ENCODE peak calls at places on chromosomes 13 and 19, in nine cellular contexts. S is Calu3; D is NAMALWA; X is transverse colon; U is stimulated activated CD4-positive, alpha-beta T cell treated with anti-CD3 and anti-CD28 coated beads, Interleukin-1b, Interleukin-23, amount 100 ng/mL, for 1 hour; A is GM20000; R is psoas muscle; Q is activated CD8-positive, alpha-beta memory T cell treated with anti-CD3 and anti-CD28 coated beads for 4 hours; I is thoracic aorta. B is an unnamed sample.
A peak's percentile ranks its signal among the peaks of the same experiment; 100 is the strongest.

GRCh38 chr19:41615207-41615606 is 11.7 kb downstream of the CEACAM4 start:
- DNase-seq in S (no peak), D (no peak), X (no peak), U (no peak), A (no peak), R (no peak), Q (no peak), I (no peak), B (no peak)

GRCh38 chr13:55572862-55573261 is 1567.9 kb upstream of the PRR20A start:
- DNase-seq in S (no peak), D (no peak), X (no peak), U (no peak), A (no peak), R (no peak), Q (no peak), I (no peak), B (no peak)

GRCh38 chr19:17235618-17236413 is 9.8 kb downstream of the OCEL1 start:
- DNase-seq in S (peak; percentile 33), D (peak; percentile 79), X (peak; percentile 80), U (peak; percentile 46), A (peak; percentile 89), R (peak; percentile 86), Q (peak; percentile 46), I (no peak), B (no peak)

GRCh38 chr19:48966541-48967345 is 1.6 kb downstream of the FTL start:
- DNase-seq in S (no peak), D (peak; percentile 42), X (no peak), U (no peak), A (no peak), R (no peak), Q (no peak), I (no peak), B (no peak)

GRCh38 chr19:47109541-47110375 is 3.8 kb downstream of the ZC3H4 start:
- DNase-seq in S (peak; percentile 57), D (peak; percentile 70), X (peak; percentile 56), U (no peak), A (no peak), R (no peak), Q (no peak), I (no peak), B (no peak)

GRCh38 chr19:12647490-12648071 is 19.0 kb downstream of the MAN2B1 start:
- DNase-seq in S (no peak), D (peak; percentile 45), X (peak; percentile 83), U (no peak), A (peak; percentile 77), R (peak; percentile 88), Q (no peak), I (no peak), B (no peak)

GRCh38 chr13:43127103-43127817 is 103.9 kb downstream of the DNAJC15 start:
- DNase-seq in S (no peak), D (no peak), X (no peak), U (no peak), A (no peak), R (no peak), Q (no peak), I (no peak), B (no peak)

GRCh38 chr19:38420935-38421334 is 5.1 kb downstream of the RASGRP4 start:
- DNase-seq in S (no peak), D (no peak), X (no peak), U (no peak), A (no peak), R (no peak), Q (no peak), I (no peak), B (no peak)

GRCh38 chr13:79880820-79881219 is 399.9 kb downstream of the NDFIP2 start:
- DNase-seq in S (no peak), D (no peak), X (no peak), U (no peak), A (no peak), R (no peak), Q (no peak), I (no peak), B (no peak)

GRCh38 chr19:51440846-51441409 is 17.3 kb downstream of the SIGLEC8 start:
- DNase-seq in S (no peak), D (no peak), X (no peak), U (no peak), A (no peak), R (no peak), Q (peak; percentile 32), I (no peak), B (no peak)

GRCh38 chr19:8640402-8641004 is 10.1 kb downstream of the NFILZ start:
- DNase-seq in S (peak; percentile 22), D (no peak), X (peak; percentile 36), U (no peak), A (no peak), R (peak; percentile 68), Q (no peak), I (no peak), B (peak; percentile 69)

GRCh38 chr13:49681837-49682236 is 9.4 kb downstream of the EBPL start:
- DNase-seq in S (no peak), D (no peak), X (no peak), U (no peak), A (no peak), R (no peak), Q (no peak), I (no peak), B (no peak)

GRCh38 chr13:79141082-79141481 is 265.0 kb downstream of the RBM26 start:
- DNase-seq in S (no peak), D (no peak), X (no peak), U (no peak), A (no peak), R (no peak), Q (no peak), I (no peak), B (no peak)

GRCh38 chr13:51832471-51833152 is 12.4 kb downstream of the TMEM272 start:
- DNase-seq in S (no peak), D (peak; percentile 72), X (peak; percentile 26), U (peak; percentile 29), A (peak; percentile 54), R (no peak), Q (no peak), I (no peak), B (no peak)

GRCh38 chr13:51590966-51591627 is 6.8 kb downstream of the WDFY2 start:
- DNase-seq in S (no peak), D (no peak), X (no peak), U (no peak), A (no peak), R (no peak), Q (no peak), I (no peak), B (no peak)

GRCh38 chr13:77728265-77728966 is 30.9 kb downstream of the SLAIN1 start:
- DNase-seq in S (no peak), D (no peak), X (no peak), U (no peak), A (no peak), R (no peak), Q (no peak), I (no peak), B (no peak)

GRCh38 chr13:98405690-98406344 is 171.1 kb downstream of the STK24 start:
- DNase-seq in S (no peak), D (no peak), X (no peak), U (no peak), A (no peak), R (no peak), Q (no peak), I (no peak), B (no peak)

GRCh38 chr19:11196406-11197287 is 698 bp downstream of the KANK2 start:
- DNase-seq in S (peak; percentile 18), D (no peak), X (peak; percentile 36), U (no peak), A (peak; percentile 61), R (peak; percentile 71), Q (no peak), I (no peak), B (no peak)

GRCh38 chr13:48542581-48543341 is 9.9 kb upstream of the RCBTB2 start:
- DNase-seq in S (peak; percentile 24), D (peak; percentile 8), X (peak; percentile 43), U (no peak), A (no peak), R (peak; percentile 74), Q (no peak), I (no peak), B (no peak)

GRCh38 chr13:79522583-79522982 is 41.6 kb downstream of the NDFIP2 start:
- DNase-seq in S (no peak), D (peak; percentile 48), X (no peak), U (no peak), A (peak; percentile 42), R (no peak), Q (no peak), I (no peak), B (no peak)

GRCh38 chr13:99436686-99437416 is 64.4 kb upstream of the TM9SF2 start:
- DNase-seq in S (peak; percentile 59), D (peak; percentile 96), X (peak; percentile 90), U (peak; percentile 93), A (peak; percentile 76), R (peak; percentile 90), Q (peak; percentile 95), I (peak; percentile 46), B (peak; percentile 32)

GRCh38 chr13:108033800-108034707 is 181.3 kb downstream of the LIG4 start:
- DNase-seq in S (no peak), D (no peak), X (no peak), U (no peak), A (no peak), R (no peak), Q (no peak), I (no peak), B (no peak)

GRCh38 chr19:39555883-39556282 is 15.9 kb upstream of the EID2 start:
- DNase-seq in S (no peak), D (no peak), X (no peak), U (no peak), A (no peak), R (no peak), Q (no peak), I (no peak), B (no peak)

GRCh38 chr13:113550453-113550852 is 34.1 kb upstream of the TFDP1 start:
- DNase-seq in S (no peak), D (no peak), X (peak; percentile 0), U (no peak), A (no peak), R (no peak), Q (no peak), I (no peak), B (no peak)

GRCh38 chr13:35927554-35927953 is 203.6 kb downstream of the DCLK1 start:
- DNase-seq in S (no peak), D (no peak), X (no peak), U (no peak), A (no peak), R (no peak), Q (no peak), I (peak; percentile 3), B (no peak)

GRCh38 chr13:66835040-66835628 is 395.0 kb downstream of the PCDH9 start:
- DNase-seq in S (peak; percentile 2), D (no peak), X (peak; percentile 18), U (no peak), A (no peak), R (peak; percentile 80), Q (no peak), I (no peak), B (peak; percentile 55)

GRCh38 chr19:2475018-2475701 is 767 bp upstream of the GADD45B start:
- DNase-seq in S (peak; percentile 55), D (peak; percentile 86), X (peak; percentile 65), U (no peak), A (peak; percentile 81), R (peak; percentile 73), Q (no peak), I (peak; percentile 28), B (peak; percentile 52)

GRCh38 chr19:6278740-6279619 is 795 bp downstream of the MLLT1 start:
- DNase-seq in S (no peak), D (peak; percentile 23), X (no peak), U (no peak), A (peak; percentile 41), R (peak; percentile 65), Q (no peak), I (no peak), B (peak; percentile 33)